ENCODE peak calls at places on chromosome 4, in four cellular contexts. H, J, Y and X are unnamed samples.

GRCh38 chr4:3335385-3335784 is 42.6 kb downstream of the RGS12 start:
- DNase-seq in H (no peak), Y (no peak), J (no peak), X (no peak)

GRCh38 chr4:178958725-178959440 is 1516.6 kb upstream of the AGA start:
- DNase-seq in H (no peak), Y (no peak), J (no peak), X (no peak)

GRCh38 chr4:14726441-14727405 is 275.6 kb upstream of the CPEB2 start:
- DNase-seq in Y (no peak), H (no peak), J (no peak), X (peak)

GRCh38 chr4:5689065-5689464 is 19.3 kb downstream of the EVC2 start:
- DNase-seq in J (no peak), Y (no peak), H (no peak), X (no peak)

GRCh38 chr4:82748781-82749504 is 49.7 kb downstream of the SCD5 start:
- DNase-seq in J (no peak), H (no peak), Y (no peak), X (peak)

GRCh38 chr4:93810340-93810992 is 18.1 kb upstream of the ATOH1 start:
- DNase-seq in H (peak), J (no peak), Y (no peak), X (no peak)

GRCh38 chr4:151865327-151865726 is 104.5 kb upstream of the GATB start:
- DNase-seq in H (peak), Y (no peak), J (no peak), X (no peak)

GRCh38 chr4:110480031-110480549 is 4.1 kb downstream of the ENPEP start:
- DNase-seq in Y (no peak), H (no peak), J (no peak), X (peak)

GRCh38 chr4:154314248-154314647 is 177.4 kb downstream of the DCHS2 start:
- DNase-seq in Y (no peak), H (no peak), J (no peak), X (peak)

GRCh38 chr4:3405176-3405575 is 36.6 kb upstream of the HGFAC start:
- DNase-seq in H (no peak), J (no peak), Y (no peak), X (no peak)

GRCh38 chr4:21768349-21769310 is 179.9 kb downstream of the KCNIP4 start:
- DNase-seq in H (no peak), J (no peak), Y (no peak), X (peak)